ENCODE peak calls at places on chromosomes 4 and X, in six cellular contexts. One of them, this sample, is unnamed. For H3K27me3, the result is how much of the 10 kb centered on the place peaks cover.

GRCh38 chr4:6999172-7000086 is 43.7 kb upstream of the TADA2B start:
- DNase-seq in bronchial epithelial cell: peak
- DNase-seq in heart left ventricle: no peak
- DNase-seq in CD8-positive, alpha-beta T cell: no peak
- DNase-seq in neural progenitor cell: no peak
- DNase-seq in Peyer's patch: no peak
- DNase-seq in this sample: no peak

GRCh38 chr4:186979966-186980745 is 256.5 kb upstream of the FAT1 start:
- DNase-seq in bronchial epithelial cell: no peak
- DNase-seq in heart left ventricle: no peak
- DNase-seq in CD8-positive, alpha-beta T cell: no peak
- DNase-seq in neural progenitor cell: peak
- DNase-seq in Peyer's patch: no peak
- DNase-seq in this sample: no peak

GRCh38 chr4:145719752-145720624 is 40.0 kb downstream of the C4orf51 start:
- DNase-seq in bronchial epithelial cell: no peak
- DNase-seq in heart left ventricle: no peak
- DNase-seq in CD8-positive, alpha-beta T cell: no peak
- DNase-seq in neural progenitor cell: no peak
- DNase-seq in Peyer's patch: no peak
- DNase-seq in this sample: no peak

GRCh38 chr4:87241341-87241740 is 20.9 kb upstream of the KLHL8 start:
- DNase-seq in bronchial epithelial cell: no peak
- DNase-seq in heart left ventricle: no peak
- DNase-seq in CD8-positive, alpha-beta T cell: no peak
- DNase-seq in neural progenitor cell: no peak
- DNase-seq in Peyer's patch: no peak
- DNase-seq in this sample: no peak

GRCh38 chrX:11567528-11568220 is 98.0 kb downstream of the ARHGAP6 start:
- DNase-seq in bronchial epithelial cell: no peak
- DNase-seq in heart left ventricle: no peak
- DNase-seq in CD8-positive, alpha-beta T cell: no peak
- DNase-seq in neural progenitor cell: no peak
- DNase-seq in Peyer's patch: no peak
- DNase-seq in this sample: no peak

GRCh38 chr4:104128850-104129213 is 365.9 kb downstream of the CXXC4 start:
- DNase-seq in bronchial epithelial cell: peak
- DNase-seq in heart left ventricle: no peak
- DNase-seq in CD8-positive, alpha-beta T cell: no peak
- DNase-seq in neural progenitor cell: no peak
- DNase-seq in Peyer's patch: no peak
- DNase-seq in this sample: no peak

GRCh38 chr4:60657041-60657440 is 543.1 kb upstream of the ADGRL3 start:
- DNase-seq in bronchial epithelial cell: peak
- DNase-seq in heart left ventricle: no peak
- DNase-seq in CD8-positive, alpha-beta T cell: no peak
- DNase-seq in neural progenitor cell: no peak
- DNase-seq in Peyer's patch: no peak
- DNase-seq in this sample: no peak

GRCh38 chr4:138910201-138910913 is 105.2 kb upstream of the NOCT start:
- DNase-seq in bronchial epithelial cell: peak
- DNase-seq in heart left ventricle: no peak
- DNase-seq in CD8-positive, alpha-beta T cell: no peak
- DNase-seq in neural progenitor cell: no peak
- DNase-seq in Peyer's patch: no peak
- DNase-seq in this sample: no peak

GRCh38 chr4:3115637-3116300 is 41.3 kb downstream of the HTT start:
- DNase-seq in bronchial epithelial cell: no peak
- DNase-seq in heart left ventricle: no peak
- DNase-seq in CD8-positive, alpha-beta T cell: no peak
- DNase-seq in neural progenitor cell: no peak
- DNase-seq in Peyer's patch: no peak
- DNase-seq in this sample: no peak

GRCh38 chr4:84379881-84380618 is 119.0 kb downstream of the NKX6-1 start:
- DNase-seq in bronchial epithelial cell: peak
- DNase-seq in heart left ventricle: no peak
- DNase-seq in CD8-positive, alpha-beta T cell: no peak
- DNase-seq in neural progenitor cell: peak
- DNase-seq in Peyer's patch: no peak
- DNase-seq in this sample: no peak

GRCh38 chrX:135651647-135652295 is 61.7 kb upstream of the CT45A1 start:
- DNase-seq in bronchial epithelial cell: no peak
- DNase-seq in heart left ventricle: no peak
- DNase-seq in CD8-positive, alpha-beta T cell: no peak
- DNase-seq in neural progenitor cell: no peak
- DNase-seq in Peyer's patch: no peak
- DNase-seq in this sample: no peak

GRCh38 chr4:21543514-21543913 is 405.1 kb downstream of the KCNIP4 start:
- DNase-seq in bronchial epithelial cell: no peak
- DNase-seq in heart left ventricle: no peak
- DNase-seq in CD8-positive, alpha-beta T cell: no peak
- DNase-seq in neural progenitor cell: no peak
- DNase-seq in Peyer's patch: no peak
- DNase-seq in this sample: no peak

GRCh38 chrX:7215842-7216241 is 67.9 kb upstream of the PUDP start:
- DNase-seq in bronchial epithelial cell: no peak
- DNase-seq in heart left ventricle: no peak
- DNase-seq in CD8-positive, alpha-beta T cell: no peak
- DNase-seq in neural progenitor cell: no peak
- DNase-seq in Peyer's patch: no peak
- DNase-seq in this sample: no peak

GRCh38 chr4:107808572-107808971 is 16.2 kb upstream of the SGMS2 start:
- DNase-seq in bronchial epithelial cell: no peak
- DNase-seq in heart left ventricle: no peak
- DNase-seq in CD8-positive, alpha-beta T cell: no peak
- DNase-seq in neural progenitor cell: no peak
- DNase-seq in Peyer's patch: no peak
- DNase-seq in this sample: no peak

GRCh38 chr4:151459380-151459779 is 50.4 kb downstream of the FHIP1A start:
- DNase-seq in bronchial epithelial cell: peak
- DNase-seq in heart left ventricle: no peak
- DNase-seq in CD8-positive, alpha-beta T cell: no peak
- DNase-seq in neural progenitor cell: no peak
- DNase-seq in Peyer's patch: no peak
- DNase-seq in this sample: no peak

GRCh38 chr4:76611611-76612010 is 176.6 kb downstream of the SHROOM3 start:
- DNase-seq in bronchial epithelial cell: peak
- DNase-seq in heart left ventricle: no peak
- DNase-seq in CD8-positive, alpha-beta T cell: no peak
- DNase-seq in neural progenitor cell: no peak
- DNase-seq in Peyer's patch: no peak
- DNase-seq in this sample: no peak

GRCh38 chr4:11768251-11768972 is 339.7 kb upstream of the HS3ST1 start:
- DNase-seq in bronchial epithelial cell: no peak
- DNase-seq in heart left ventricle: no peak
- DNase-seq in CD8-positive, alpha-beta T cell: no peak
- DNase-seq in neural progenitor cell: no peak
- DNase-seq in Peyer's patch: no peak
- DNase-seq in this sample: no peak

GRCh38 chr4:28360681-28361080 is 1500.0 kb downstream of the STIM2 start:
- DNase-seq in bronchial epithelial cell: peak
- DNase-seq in heart left ventricle: no peak
- DNase-seq in CD8-positive, alpha-beta T cell: no peak
- DNase-seq in neural progenitor cell: no peak
- DNase-seq in Peyer's patch: no peak
- DNase-seq in this sample: no peak

GRCh38 chrX:47232803-47233332 is at the start of gene USP11:
- DNase-seq in bronchial epithelial cell: no peak
- DNase-seq in heart left ventricle: peak
- DNase-seq in CD8-positive, alpha-beta T cell: peak
- DNase-seq in neural progenitor cell: peak
- DNase-seq in Peyer's patch: peak
- DNase-seq in this sample: peak

GRCh38 chrX:937391-937790 is 275.1 kb downstream of the CRLF2 start:
- DNase-seq in bronchial epithelial cell: no peak
- DNase-seq in heart left ventricle: no peak
- DNase-seq in CD8-positive, alpha-beta T cell: no peak
- DNase-seq in neural progenitor cell: no peak
- DNase-seq in Peyer's patch: peak
- DNase-seq in this sample: no peak

GRCh38 chr4:122652379-122652778 is 31.5 kb upstream of the IL21 start:
- DNase-seq in bronchial epithelial cell: peak
- DNase-seq in heart left ventricle: no peak
- DNase-seq in CD8-positive, alpha-beta T cell: no peak
- DNase-seq in neural progenitor cell: peak
- DNase-seq in Peyer's patch: peak
- DNase-seq in this sample: peak

GRCh38 chr4:142700521-142700920 is 145.6 kb downstream of the INPP4B start:
- DNase-seq in bronchial epithelial cell: no peak
- DNase-seq in heart left ventricle: no peak
- DNase-seq in CD8-positive, alpha-beta T cell: no peak
- DNase-seq in neural progenitor cell: no peak
- DNase-seq in Peyer's patch: no peak
- DNase-seq in this sample: no peak

GRCh38 chr4:73844352-73844751 is 7.9 kb downstream of the CXCL6 start:
- DNase-seq in bronchial epithelial cell: peak
- DNase-seq in heart left ventricle: no peak
- DNase-seq in CD8-positive, alpha-beta T cell: no peak
- DNase-seq in neural progenitor cell: no peak
- DNase-seq in Peyer's patch: no peak
- DNase-seq in this sample: no peak

GRCh38 chr4:152399246-152399645 is 136.6 kb downstream of the FBXW7 start:
- DNase-seq in bronchial epithelial cell: no peak
- DNase-seq in heart left ventricle: no peak
- DNase-seq in CD8-positive, alpha-beta T cell: no peak
- DNase-seq in neural progenitor cell: no peak
- DNase-seq in Peyer's patch: no peak
- DNase-seq in this sample: no peak

GRCh38 chr4:24703298-24703697 is 92.1 kb upstream of the SOD3 start:
- DNase-seq in bronchial epithelial cell: no peak
- DNase-seq in heart left ventricle: no peak
- DNase-seq in CD8-positive, alpha-beta T cell: no peak
- DNase-seq in neural progenitor cell: no peak
- DNase-seq in Peyer's patch: no peak
- DNase-seq in this sample: no peak

GRCh38 chrX:15269618-15270521 is at the start of gene ASB9:
- DNase-seq in bronchial epithelial cell: peak
- DNase-seq in heart left ventricle: no peak
- DNase-seq in CD8-positive, alpha-beta T cell: no peak
- DNase-seq in neural progenitor cell: no peak
- DNase-seq in Peyer's patch: no peak
- DNase-seq in this sample: peak

GRCh38 chrX:13579696-13580095 is 10.3 kb downstream of the EGFL6 start:
- DNase-seq in bronchial epithelial cell: no peak
- DNase-seq in heart left ventricle: no peak
- DNase-seq in CD8-positive, alpha-beta T cell: no peak
- DNase-seq in neural progenitor cell: no peak
- DNase-seq in Peyer's patch: no peak
- DNase-seq in this sample: no peak

DNA sequence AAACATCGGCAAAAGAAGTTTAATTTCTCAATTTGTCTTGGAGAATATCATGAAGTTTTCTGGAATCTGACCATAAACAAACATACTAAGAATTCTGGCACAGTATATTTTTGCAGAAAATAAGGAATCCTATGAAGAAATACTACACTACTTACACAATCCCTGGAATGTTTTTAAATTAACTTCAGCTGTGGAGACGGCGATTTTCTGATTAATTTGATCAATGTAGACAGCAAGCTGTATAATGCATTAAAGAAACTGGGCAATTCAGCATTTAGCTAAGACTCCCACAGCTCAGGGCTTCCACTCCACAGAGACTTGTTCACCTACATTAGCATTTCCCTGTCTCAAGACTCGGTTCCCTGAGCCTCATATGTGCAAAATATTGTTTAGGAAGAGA is 12.2 kb downstream of the EGFL6 start:
- DNase-seq in bronchial epithelial cell: no peak
- DNase-seq in heart left ventricle: no peak
- DNase-seq in CD8-positive, alpha-beta T cell: no peak
- DNase-seq in neural progenitor cell: no peak
- DNase-seq in Peyer's patch: no peak
- DNase-seq in this sample: no peak
- H3K27me3 ChIP-seq in bronchial epithelial cell: under half
- H3K27me3 ChIP-seq in heart left ventricle: under half
- H3K27me3 ChIP-seq in CD8-positive, alpha-beta T cell: under half
- H3K27me3 ChIP-seq in neural progenitor cell: under half
- H3K27me3 ChIP-seq in Peyer's patch: under half
- H3K27me3 ChIP-seq in this sample: under half

DNA sequence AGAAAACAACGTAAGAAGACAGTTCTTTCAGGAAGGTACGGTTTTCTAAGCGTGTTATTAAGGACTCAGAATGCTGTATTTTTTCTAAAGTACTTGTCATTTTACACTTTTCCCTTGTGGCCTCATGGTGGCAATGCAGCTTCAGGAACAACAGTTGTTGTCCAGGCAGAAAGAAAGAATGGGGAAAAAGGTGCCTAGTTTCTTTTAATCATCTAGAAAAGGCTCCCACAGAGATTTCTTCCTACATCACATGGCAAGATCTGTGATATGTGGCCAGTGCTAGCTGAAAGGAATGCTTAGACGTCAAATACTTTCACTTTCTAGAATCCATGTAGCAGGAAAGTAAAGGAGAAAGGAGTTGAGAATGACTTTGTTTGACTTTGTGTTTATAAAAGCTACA is 49.0 kb upstream of the TRAM1L1 start:
- DNase-seq in bronchial epithelial cell: peak
- DNase-seq in heart left ventricle: no peak
- DNase-seq in CD8-positive, alpha-beta T cell: no peak
- DNase-seq in neural progenitor cell: peak
- DNase-seq in Peyer's patch: no peak
- DNase-seq in this sample: no peak
- TF ChIP-seq CTCF in bronchial epithelial cell: peak
- TF ChIP-seq CTCF in heart left ventricle: no peak
- TF ChIP-seq CTCF in CD8-positive, alpha-beta T cell: no peak
- TF ChIP-seq CTCF in neural progenitor cell: peak
- TF ChIP-seq CTCF in Peyer's patch: no peak
- TF ChIP-seq CTCF in this sample: no peak

DNA sequence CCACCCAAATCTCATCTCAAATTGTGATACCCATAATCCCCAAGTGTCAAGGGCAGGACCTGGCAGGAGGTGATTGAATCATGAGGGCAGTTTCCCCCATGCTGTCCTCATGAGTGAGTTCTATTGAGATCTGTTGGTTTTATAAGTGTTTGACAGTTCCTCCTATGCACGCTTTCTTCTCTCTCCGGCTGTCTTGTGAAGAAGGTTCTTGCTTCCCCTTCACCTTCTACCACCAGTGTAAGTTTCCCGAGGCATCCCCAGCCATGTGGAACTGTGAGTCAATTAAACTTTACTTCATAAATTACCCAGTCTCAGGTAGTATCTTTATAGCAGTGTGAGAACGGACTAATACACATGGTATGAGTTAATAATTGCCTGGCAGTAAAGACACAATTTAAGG is 581.7 kb upstream of the AMOT start:
- DNase-seq in bronchial epithelial cell: no peak
- DNase-seq in heart left ventricle: no peak
- DNase-seq in CD8-positive, alpha-beta T cell: no peak
- DNase-seq in neural progenitor cell: no peak
- DNase-seq in Peyer's patch: no peak
- DNase-seq in this sample: no peak
- H3K27me3 ChIP-seq in bronchial epithelial cell: under half
- H3K27me3 ChIP-seq in heart left ventricle: under half
- H3K27me3 ChIP-seq in CD8-positive, alpha-beta T cell: under half
- H3K27me3 ChIP-seq in neural progenitor cell: under half
- H3K27me3 ChIP-seq in Peyer's patch: under half
- H3K27me3 ChIP-seq in this sample: under half

DNA sequence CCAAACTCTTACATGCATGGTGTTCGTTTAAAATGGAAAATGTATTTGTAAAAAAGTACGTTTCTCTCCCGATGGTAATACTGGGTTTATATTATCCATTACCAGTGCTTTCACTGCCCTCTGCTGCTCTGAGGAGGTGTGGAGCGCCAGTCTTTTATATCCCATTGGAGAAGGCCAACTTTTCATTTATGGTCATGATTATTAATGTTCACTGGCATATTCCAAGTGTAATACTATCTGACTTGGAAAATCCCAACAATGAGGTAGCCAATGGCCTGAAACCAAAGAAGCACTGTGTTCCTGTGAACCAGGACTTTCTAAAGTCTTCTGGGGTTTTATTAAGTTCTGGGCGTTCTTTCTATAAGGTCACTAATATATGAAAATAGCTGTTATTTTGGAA is 80.7 kb downstream of the SYNPO2 start:
- DNase-seq in bronchial epithelial cell: peak
- DNase-seq in heart left ventricle: no peak
- DNase-seq in CD8-positive, alpha-beta T cell: no peak
- DNase-seq in neural progenitor cell: peak
- DNase-seq in Peyer's patch: no peak
- DNase-seq in this sample: no peak
- TF ChIP-seq CTCF in bronchial epithelial cell: peak
- TF ChIP-seq CTCF in heart left ventricle: peak
- TF ChIP-seq CTCF in CD8-positive, alpha-beta T cell: no peak
- TF ChIP-seq CTCF in neural progenitor cell: peak
- TF ChIP-seq CTCF in Peyer's patch: peak
- TF ChIP-seq CTCF in this sample: no peak